ENCODE peak calls at places on chromosomes 1 and 21, in five cellular contexts. One of them, this sample, is unnamed.

GRCh38 chr1:237799762-237800474 is 90.8 kb downstream of the ZP4 start:
- DNase-seq in fibroblast of pulmonary artery: peak; percentile 63
- DNase-seq in lower leg skin: no peak
- DNase-seq in AG10803: no peak
- DNase-seq in cardiac fibroblast: peak; percentile 8
- DNase-seq in this sample: no peak

GRCh38 chr1:218476385-218476784 is 131.2 kb downstream of the TGFB2 start:
- DNase-seq in fibroblast of pulmonary artery: peak; percentile 76
- DNase-seq in lower leg skin: no peak
- DNase-seq in AG10803: peak; percentile 87
- DNase-seq in cardiac fibroblast: peak; percentile 92
- DNase-seq in this sample: peak; percentile 75

GRCh38 chr1:8679411-8679800 is 138.0 kb downstream of the RERE start:
- DNase-seq in fibroblast of pulmonary artery: peak; percentile 74
- DNase-seq in lower leg skin: no peak
- DNase-seq in AG10803: no peak
- DNase-seq in cardiac fibroblast: peak; percentile 51
- DNase-seq in this sample: peak; percentile 34

GRCh38 chr1:239719642-239720258 is 333.4 kb downstream of the CHRM3 start:
- DNase-seq in fibroblast of pulmonary artery: no peak
- DNase-seq in lower leg skin: no peak
- DNase-seq in AG10803: no peak
- DNase-seq in cardiac fibroblast: no peak
- DNase-seq in this sample: no peak

GRCh38 chr1:22104865-22105437 is 37.9 kb downstream of the WNT4 start:
- DNase-seq in fibroblast of pulmonary artery: no peak
- DNase-seq in lower leg skin: no peak
- DNase-seq in AG10803: no peak
- DNase-seq in cardiac fibroblast: no peak
- DNase-seq in this sample: no peak

GRCh38 chr1:166695115-166695514 is 144.2 kb upstream of the POGK start:
- DNase-seq in fibroblast of pulmonary artery: no peak
- DNase-seq in lower leg skin: no peak
- DNase-seq in AG10803: no peak
- DNase-seq in cardiac fibroblast: no peak
- DNase-seq in this sample: no peak

GRCh38 chr1:62687421-62687902 is 724 bp downstream of the DOCK7 start:
- DNase-seq in fibroblast of pulmonary artery: peak; percentile 44
- DNase-seq in lower leg skin: peak; percentile 86
- DNase-seq in AG10803: peak; percentile 35
- DNase-seq in cardiac fibroblast: peak; percentile 49
- DNase-seq in this sample: peak; percentile 56

GRCh38 chr1:161473363-161473762 is 31.9 kb upstream of the FCGR2A start:
- DNase-seq in fibroblast of pulmonary artery: peak; percentile 11
- DNase-seq in lower leg skin: no peak
- DNase-seq in AG10803: peak; percentile 9
- DNase-seq in cardiac fibroblast: peak; percentile 42
- DNase-seq in this sample: peak; percentile 9

DNA sequence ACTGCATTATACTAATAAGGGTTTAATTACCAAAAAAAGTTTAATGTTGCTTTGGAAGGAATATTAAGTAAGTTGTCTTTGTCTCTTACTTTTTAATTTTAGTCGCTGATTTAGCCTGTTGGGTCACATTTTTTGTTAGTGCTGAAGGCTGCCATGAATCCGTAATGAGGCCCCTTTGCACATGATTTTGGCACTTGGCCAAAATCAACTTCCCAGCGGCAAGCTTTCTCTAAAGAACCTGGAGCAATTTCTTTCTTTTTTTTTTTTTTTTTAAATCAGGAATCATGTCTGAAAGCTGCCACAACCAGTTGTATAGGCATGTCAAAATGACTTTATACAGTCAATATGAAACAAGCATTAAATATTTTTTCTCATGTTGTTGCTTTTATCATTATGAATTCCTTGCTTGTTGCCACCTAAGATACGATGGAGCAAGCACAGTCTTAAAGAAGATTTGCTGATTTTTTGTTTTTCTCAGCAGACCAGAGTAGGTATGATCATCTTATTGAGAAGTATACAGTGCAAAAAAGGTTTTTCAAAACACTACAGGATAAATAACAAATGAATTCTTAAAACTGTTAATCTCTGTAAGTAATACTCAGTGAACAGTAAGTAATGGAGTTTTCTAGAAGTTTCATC is 690.4 kb downstream of the USP25 start:
- DNase-seq in fibroblast of pulmonary artery: peak; percentile 80
- DNase-seq in lower leg skin: no peak
- DNase-seq in AG10803: peak; percentile 14
- DNase-seq in cardiac fibroblast: peak; percentile 83
- DNase-seq in this sample: peak; percentile 61
- H3K4me3 ChIP-seq in fibroblast of pulmonary artery: peak overlapping the region; percentile 69
- H3K4me3 ChIP-seq in lower leg skin: no peak overlapping the region
- H3K4me3 ChIP-seq in AG10803: peak overlapping the region; percentile 32
- H3K4me3 ChIP-seq in cardiac fibroblast: peak overlapping the region; percentile 35
- H3K4me3 ChIP-seq in this sample: peak overlapping the region; percentile 24

GRCh38 chr1:29123871-29124365 is at the start of gene TMEM200B:
- DNase-seq in fibroblast of pulmonary artery: no peak
- DNase-seq in lower leg skin: no peak
- DNase-seq in AG10803: no peak
- DNase-seq in cardiac fibroblast: no peak
- DNase-seq in this sample: no peak

GRCh38 chr1:29124366-29125236 is 898 bp upstream of the TMEM200B start:
- DNase-seq in fibroblast of pulmonary artery: peak; percentile 82
- DNase-seq in lower leg skin: peak; percentile 96
- DNase-seq in AG10803: peak; percentile 77
- DNase-seq in cardiac fibroblast: peak; percentile 73
- DNase-seq in this sample: peak; percentile 90

GRCh38 chr1:29126198-29126597 is 2.5 kb upstream of the TMEM200B start:
- DNase-seq in fibroblast of pulmonary artery: no peak
- DNase-seq in lower leg skin: no peak
- DNase-seq in AG10803: no peak
- DNase-seq in cardiac fibroblast: no peak
- DNase-seq in this sample: no peak

GRCh38 chr1:29122987-29123870 is 474 bp downstream of the TMEM200B start:
- DNase-seq in fibroblast of pulmonary artery: peak; percentile 40
- DNase-seq in lower leg skin: no peak
- DNase-seq in AG10803: peak; percentile 52
- DNase-seq in cardiac fibroblast: peak; percentile 40
- DNase-seq in this sample: no peak

DNA sequence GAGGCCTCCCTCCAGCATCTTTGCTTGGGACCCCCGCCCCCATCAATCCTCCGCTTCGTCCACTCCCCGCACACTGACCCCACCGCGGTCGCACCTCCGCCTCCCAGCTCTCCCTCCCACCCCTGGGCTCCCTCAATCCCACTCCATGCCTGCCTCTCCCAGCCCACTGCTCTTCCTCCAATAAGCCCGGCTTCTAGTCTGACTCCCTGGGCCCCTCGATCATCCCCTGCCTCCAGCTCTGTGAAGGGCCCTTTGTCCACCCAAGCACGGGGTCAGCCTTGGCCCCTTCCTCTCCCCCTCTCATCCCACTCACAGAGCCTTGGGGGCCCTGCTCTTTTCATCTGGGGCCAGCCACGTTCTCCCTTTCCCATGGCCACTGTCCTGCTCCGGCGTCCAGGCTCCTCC is 1.5 kb upstream of the TMEM200B start:
- DNase-seq in fibroblast of pulmonary artery: no peak
- DNase-seq in lower leg skin: no peak
- DNase-seq in AG10803: no peak
- DNase-seq in cardiac fibroblast: no peak
- DNase-seq in this sample: no peak
- H3K4me3 ChIP-seq in fibroblast of pulmonary artery: peak overlapping the region; percentile 66
- H3K4me3 ChIP-seq in lower leg skin: no peak overlapping the region
- H3K4me3 ChIP-seq in AG10803: peak overlapping the region; percentile 80
- H3K4me3 ChIP-seq in cardiac fibroblast: peak overlapping the region; percentile 73
- H3K4me3 ChIP-seq in this sample: peak overlapping the region; percentile 79

GRCh38 chr1:157515141-157515540 is 37.2 kb downstream of the FCRL5 start:
- DNase-seq in fibroblast of pulmonary artery: no peak
- DNase-seq in lower leg skin: no peak
- DNase-seq in AG10803: no peak
- DNase-seq in cardiac fibroblast: no peak
- DNase-seq in this sample: no peak

GRCh38 chr1:157512036-157512969 is 40.0 kb downstream of the FCRL5 start:
- DNase-seq in fibroblast of pulmonary artery: no peak
- DNase-seq in lower leg skin: no peak
- DNase-seq in AG10803: no peak
- DNase-seq in cardiac fibroblast: no peak
- DNase-seq in this sample: no peak

GRCh38 chr1:157519451-157519850 is 32.9 kb downstream of the FCRL5 start:
- DNase-seq in fibroblast of pulmonary artery: no peak
- DNase-seq in lower leg skin: no peak
- DNase-seq in AG10803: no peak
- DNase-seq in cardiac fibroblast: no peak
- DNase-seq in this sample: no peak

GRCh38 chr1:157517026-157517425 is 35.3 kb downstream of the FCRL5 start:
- DNase-seq in fibroblast of pulmonary artery: no peak
- DNase-seq in lower leg skin: no peak
- DNase-seq in AG10803: no peak
- DNase-seq in cardiac fibroblast: no peak
- DNase-seq in this sample: no peak

GRCh38 chr1:157515709-157516108 is 36.6 kb downstream of the FCRL5 start:
- DNase-seq in fibroblast of pulmonary artery: no peak
- DNase-seq in lower leg skin: no peak
- DNase-seq in AG10803: no peak
- DNase-seq in cardiac fibroblast: no peak
- DNase-seq in this sample: no peak
- H3K4me3 ChIP-seq in fibroblast of pulmonary artery: no peak overlapping the region
- H3K4me3 ChIP-seq in lower leg skin: no peak overlapping the region
- H3K4me3 ChIP-seq in AG10803: no peak overlapping the region
- H3K4me3 ChIP-seq in cardiac fibroblast: no peak overlapping the region
- H3K4me3 ChIP-seq in this sample: no peak overlapping the region

GRCh38 chr1:119962296-119962968 is 66.1 kb upstream of the ADAM30 start:
- DNase-seq in fibroblast of pulmonary artery: peak; percentile 62
- DNase-seq in lower leg skin: no peak
- DNase-seq in AG10803: peak; percentile 40
- DNase-seq in cardiac fibroblast: no peak
- DNase-seq in this sample: no peak
- H3K4me3 ChIP-seq in fibroblast of pulmonary artery: no peak overlapping the region
- H3K4me3 ChIP-seq in lower leg skin: no peak overlapping the region
- H3K4me3 ChIP-seq in AG10803: no peak overlapping the region
- H3K4me3 ChIP-seq in cardiac fibroblast: no peak overlapping the region
- H3K4me3 ChIP-seq in this sample: no peak overlapping the region

GRCh38 chr1:45862008-45862407 is 58.6 kb downstream of the MAST2 start:
- DNase-seq in fibroblast of pulmonary artery: no peak
- DNase-seq in lower leg skin: no peak
- DNase-seq in AG10803: no peak
- DNase-seq in cardiac fibroblast: no peak
- DNase-seq in this sample: no peak

GRCh38 chr1:45864124-45864721 is 60.8 kb downstream of the MAST2 start:
- DNase-seq in fibroblast of pulmonary artery: peak; percentile 18
- DNase-seq in lower leg skin: no peak
- DNase-seq in AG10803: no peak
- DNase-seq in cardiac fibroblast: no peak
- DNase-seq in this sample: no peak

GRCh38 chr1:45867697-45868346 is 64.4 kb downstream of the MAST2 start:
- DNase-seq in fibroblast of pulmonary artery: no peak
- DNase-seq in lower leg skin: no peak
- DNase-seq in AG10803: no peak
- DNase-seq in cardiac fibroblast: no peak
- DNase-seq in this sample: no peak

GRCh38 chr1:45863117-45863670 is 59.8 kb downstream of the MAST2 start:
- DNase-seq in fibroblast of pulmonary artery: peak; percentile 11
- DNase-seq in lower leg skin: no peak
- DNase-seq in AG10803: no peak
- DNase-seq in cardiac fibroblast: no peak
- DNase-seq in this sample: no peak

GRCh38 chr1:45864765-45865164 is 61.4 kb downstream of the MAST2 start:
- DNase-seq in fibroblast of pulmonary artery: peak; percentile 20
- DNase-seq in lower leg skin: no peak
- DNase-seq in AG10803: no peak
- DNase-seq in cardiac fibroblast: no peak
- DNase-seq in this sample: no peak
- H3K4me3 ChIP-seq in fibroblast of pulmonary artery: peak overlapping the region; percentile 41
- H3K4me3 ChIP-seq in lower leg skin: no peak overlapping the region
- H3K4me3 ChIP-seq in AG10803: peak overlapping the region; percentile 45
- H3K4me3 ChIP-seq in cardiac fibroblast: peak overlapping the region; percentile 9
- H3K4me3 ChIP-seq in this sample: peak overlapping the region; percentile 41

GRCh38 chr21:33229099-33229775 is 501 bp upstream of the IFNAR2 start:
- DNase-seq in fibroblast of pulmonary artery: no peak
- DNase-seq in lower leg skin: no peak
- DNase-seq in AG10803: no peak
- DNase-seq in cardiac fibroblast: no peak
- DNase-seq in this sample: no peak

GRCh38 chr21:33230518-33231324 is 983 bp downstream of the IFNAR2 start:
- DNase-seq in fibroblast of pulmonary artery: peak; percentile 65
- DNase-seq in lower leg skin: peak; percentile 88
- DNase-seq in AG10803: peak; percentile 61
- DNase-seq in cardiac fibroblast: peak; percentile 82
- DNase-seq in this sample: peak; percentile 48

GRCh38 chr21:33231526-33231925 is 1.8 kb downstream of the IFNAR2 start:
- DNase-seq in fibroblast of pulmonary artery: no peak
- DNase-seq in lower leg skin: no peak
- DNase-seq in AG10803: no peak
- DNase-seq in cardiac fibroblast: no peak
- DNase-seq in this sample: no peak

GRCh38 chr21:33229776-33230517 is at the start of gene IFNAR2:
- DNase-seq in fibroblast of pulmonary artery: peak; percentile 53
- DNase-seq in lower leg skin: peak; percentile 93
- DNase-seq in AG10803: peak; percentile 42
- DNase-seq in cardiac fibroblast: peak; percentile 53
- DNase-seq in this sample: peak; percentile 39

GRCh38 chr21:33228455-33228854 is 1.3 kb upstream of the IFNAR2 start:
- DNase-seq in fibroblast of pulmonary artery: no peak
- DNase-seq in lower leg skin: no peak
- DNase-seq in AG10803: no peak
- DNase-seq in cardiac fibroblast: no peak
- DNase-seq in this sample: no peak
- H3K4me3 ChIP-seq in fibroblast of pulmonary artery: no peak overlapping the region
- H3K4me3 ChIP-seq in lower leg skin: no peak overlapping the region
- H3K4me3 ChIP-seq in AG10803: no peak overlapping the region
- H3K4me3 ChIP-seq in cardiac fibroblast: no peak overlapping the region
- H3K4me3 ChIP-seq in this sample: no peak overlapping the region

GRCh38 chr1:71641013-71641412 is 560.2 kb upstream of the ZRANB2 start:
- DNase-seq in fibroblast of pulmonary artery: no peak
- DNase-seq in lower leg skin: no peak
- DNase-seq in AG10803: no peak
- DNase-seq in cardiac fibroblast: no peak
- DNase-seq in this sample: no peak
- H3K4me3 ChIP-seq in fibroblast of pulmonary artery: no peak overlapping the region
- H3K4me3 ChIP-seq in lower leg skin: no peak overlapping the region
- H3K4me3 ChIP-seq in AG10803: no peak overlapping the region
- H3K4me3 ChIP-seq in cardiac fibroblast: no peak overlapping the region
- H3K4me3 ChIP-seq in this sample: no peak overlapping the region

GRCh38 chr1:28241633-28242241 is 5.8 kb downstream of the ATP5IF1 start:
- DNase-seq in fibroblast of pulmonary artery: no peak
- DNase-seq in lower leg skin: no peak
- DNase-seq in AG10803: no peak
- DNase-seq in cardiac fibroblast: no peak
- DNase-seq in this sample: no peak
- H3K4me3 ChIP-seq in fibroblast of pulmonary artery: no peak overlapping the region
- H3K4me3 ChIP-seq in lower leg skin: no peak overlapping the region
- H3K4me3 ChIP-seq in AG10803: no peak overlapping the region
- H3K4me3 ChIP-seq in cardiac fibroblast: no peak overlapping the region
- H3K4me3 ChIP-seq in this sample: no peak overlapping the region